ENCODE peak calls at places on chromosomes 12 and 14, in eight cellular contexts. R is AG04450, V is heart right ventricle, Z is PC-9, I is psoas muscle, W is GM23338, O is RWPE2, N is colonic mucosa. E is an unnamed sample. For H3K27me3, the result is how much of the 10 kb centered on the place peaks cover.

GRCh38 chr14:89378119-89378518 is 38.9 kb downstream of the FOXN3 start:
- DNase-seq in R (peak), V (no peak), Z (no peak), I (no peak), W (no peak), O (no peak), N (no peak), E (peak)

GRCh38 chr12:96211989-96212388 is 17.8 kb downstream of the ELK3 start:
- DNase-seq in R (no peak), V (no peak), Z (no peak), I (no peak), W (no peak), O (peak), N (no peak), E (no peak)

GRCh38 chr12:81815611-81816010 is 56.5 kb upstream of the PPFIA2 start:
- DNase-seq in R (no peak), V (no peak), Z (no peak), I (no peak), W (no peak), O (no peak), N (no peak), E (no peak)

GRCh38 chr12:10453144-10453543 is at the start of gene KLRC1:
- DNase-seq in R (no peak), V (no peak), Z (no peak), I (no peak), W (no peak), O (no peak), N (no peak), E (no peak)

GRCh38 chr12:85310456-85311076 is 30.5 kb downstream of the ALX1 start:
- DNase-seq in R (no peak), V (no peak), Z (no peak), I (no peak), W (peak), O (no peak), N (no peak), E (no peak)

GRCh38 chr12:120584343-120585149 is 3.3 kb upstream of the POP5 start:
- DNase-seq in R (no peak), V (peak), Z (no peak), I (peak), W (peak), O (no peak), N (peak), E (no peak)

GRCh38 chr14:38065101-38065762 is 142.5 kb upstream of the SSTR1 start:
- DNase-seq in R (no peak), V (no peak), Z (no peak), I (no peak), W (peak), O (no peak), N (no peak), E (no peak)

GRCh38 chr12:124980098-124980892 is 8.6 kb downstream of the DHX37 start:
- DNase-seq in R (no peak), V (no peak), Z (no peak), I (peak), W (no peak), O (no peak), N (no peak), E (no peak)

GRCh38 chr12:6280053-6280469 is 30.4 kb upstream of the PLEKHG6 start:
- DNase-seq in R (peak), V (peak), Z (peak), I (no peak), W (no peak), O (peak), N (peak), E (peak)

GRCh38 chr12:124388038-124388676 is 93.3 kb downstream of the RFLNA start:
- DNase-seq in R (no peak), V (no peak), Z (no peak), I (no peak), W (no peak), O (no peak), N (no peak), E (no peak)

GRCh38 chr12:124294686-124295315 is at the start of gene RFLNA:
- DNase-seq in R (no peak), V (no peak), Z (no peak), I (peak), W (peak), O (no peak), N (peak), E (no peak)

GRCh38 chr12:124233041-124233836 is 61.7 kb upstream of the RFLNA start:
- DNase-seq in R (peak), V (no peak), Z (no peak), I (no peak), W (no peak), O (no peak), N (no peak), E (peak)

GRCh38 chr12:100868487-100868886 is 73.9 kb downstream of the ANO4 start:
- DNase-seq in R (no peak), V (no peak), Z (no peak), I (no peak), W (no peak), O (no peak), N (no peak), E (no peak)

GRCh38 chr14:93056166-93056839 is 59.4 kb downstream of the ITPK1 start:
- DNase-seq in R (no peak), V (no peak), Z (no peak), I (no peak), W (peak), O (peak), N (no peak), E (no peak)

GRCh38 chr12:25438638-25439037 is 114.4 kb downstream of the LMNTD1 start:
- DNase-seq in R (no peak), V (no peak), Z (no peak), I (no peak), W (no peak), O (no peak), N (no peak), E (peak)

GRCh38 chr12:95784286-95784685 is 6.3 kb downstream of the NTN4 start:
- DNase-seq in R (no peak), V (no peak), Z (peak), I (no peak), W (no peak), O (no peak), N (no peak), E (no peak)

GRCh38 chr12:93336344-93336743 is 41.4 kb upstream of the NUDT4 start:
- DNase-seq in R (no peak), V (peak), Z (no peak), I (no peak), W (peak), O (no peak), N (no peak), E (peak)

GRCh38 chr12:9227953-9228352 is 19.8 kb upstream of the PZP start:
- DNase-seq in R (no peak), V (no peak), Z (no peak), I (no peak), W (no peak), O (no peak), N (no peak), E (no peak)

GRCh38 chr12:124392991-124393790 is 98.3 kb downstream of the RFLNA start:
- DNase-seq in R (no peak), V (peak), Z (peak), I (peak), W (no peak), O (no peak), N (peak), E (no peak)

GRCh38 chr14:104117341-104118005 is 20.9 kb upstream of the KIF26A start:
- DNase-seq in R (no peak), V (no peak), Z (no peak), I (peak), W (no peak), O (peak), N (peak), E (no peak)

GRCh38 chr12:15336772-15337553 is 14.7 kb downstream of the PTPRO start:
- DNase-seq in R (no peak), V (no peak), Z (no peak), I (no peak), W (no peak), O (no peak), N (no peak), E (peak)

GRCh38 chr14:103597623-103598372 is 31.2 kb upstream of the KLC1 start:
- DNase-seq in R (peak), V (no peak), Z (peak), I (no peak), W (no peak), O (peak), N (no peak), E (peak)

GRCh38 chr14:99416909-99417308 is 63.8 kb downstream of the SETD3 start:
- DNase-seq in R (no peak), V (no peak), Z (no peak), I (no peak), W (no peak), O (no peak), N (no peak), E (no peak)

GRCh38 chr12:2311001-2311778 is 258.4 kb downstream of the CACNA1C start:
- DNase-seq in R (peak), V (no peak), Z (peak), I (no peak), W (no peak), O (peak), N (no peak), E (no peak)

GRCh38 chr12:83434600-83434999 is 747.9 kb downstream of the TMTC2 start:
- DNase-seq in R (no peak), V (no peak), Z (no peak), I (no peak), W (no peak), O (no peak), N (no peak), E (no peak)

DNA sequence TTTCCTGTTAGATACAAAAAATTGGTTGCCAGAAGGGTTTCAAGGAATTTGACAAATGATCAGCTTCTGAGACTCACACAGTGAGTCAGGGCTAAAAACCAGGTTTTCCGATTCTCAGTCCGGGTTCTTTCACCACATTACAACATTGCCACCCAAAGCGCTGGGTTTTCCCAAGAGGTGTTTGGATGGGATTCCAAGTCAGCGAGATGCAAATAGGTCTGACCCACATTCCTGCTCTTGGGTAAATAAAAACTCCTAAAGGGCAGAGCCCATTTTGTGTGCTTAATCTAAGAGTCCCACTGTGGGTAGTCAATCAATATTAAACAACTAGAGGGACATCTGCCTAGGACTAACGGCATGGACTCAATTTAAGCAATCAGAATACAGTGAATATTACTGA is 5.4 kb upstream of the RIC8B start:
- DNase-seq in R (no peak), V (no peak), Z (no peak), I (no peak), W (peak), O (no peak), N (no peak), E (peak)
- H3K4me3 ChIP-seq in R (no peak), V (no peak), Z (no peak), I (no peak), W (peak), O (no peak), N (no peak), E (no peak)

GRCh38 chr12:230925-231671 is 17.1 kb upstream of the SLC6A12 start:
- DNase-seq in R (no peak), V (no peak), Z (no peak), I (no peak), W (no peak), O (no peak), N (no peak), E (no peak)
- H3K27me3 ChIP-seq in R (half or more), V (under half), Z (half or more), I (under half), W (under half), O (under half), N (under half), E (under half)

DNA sequence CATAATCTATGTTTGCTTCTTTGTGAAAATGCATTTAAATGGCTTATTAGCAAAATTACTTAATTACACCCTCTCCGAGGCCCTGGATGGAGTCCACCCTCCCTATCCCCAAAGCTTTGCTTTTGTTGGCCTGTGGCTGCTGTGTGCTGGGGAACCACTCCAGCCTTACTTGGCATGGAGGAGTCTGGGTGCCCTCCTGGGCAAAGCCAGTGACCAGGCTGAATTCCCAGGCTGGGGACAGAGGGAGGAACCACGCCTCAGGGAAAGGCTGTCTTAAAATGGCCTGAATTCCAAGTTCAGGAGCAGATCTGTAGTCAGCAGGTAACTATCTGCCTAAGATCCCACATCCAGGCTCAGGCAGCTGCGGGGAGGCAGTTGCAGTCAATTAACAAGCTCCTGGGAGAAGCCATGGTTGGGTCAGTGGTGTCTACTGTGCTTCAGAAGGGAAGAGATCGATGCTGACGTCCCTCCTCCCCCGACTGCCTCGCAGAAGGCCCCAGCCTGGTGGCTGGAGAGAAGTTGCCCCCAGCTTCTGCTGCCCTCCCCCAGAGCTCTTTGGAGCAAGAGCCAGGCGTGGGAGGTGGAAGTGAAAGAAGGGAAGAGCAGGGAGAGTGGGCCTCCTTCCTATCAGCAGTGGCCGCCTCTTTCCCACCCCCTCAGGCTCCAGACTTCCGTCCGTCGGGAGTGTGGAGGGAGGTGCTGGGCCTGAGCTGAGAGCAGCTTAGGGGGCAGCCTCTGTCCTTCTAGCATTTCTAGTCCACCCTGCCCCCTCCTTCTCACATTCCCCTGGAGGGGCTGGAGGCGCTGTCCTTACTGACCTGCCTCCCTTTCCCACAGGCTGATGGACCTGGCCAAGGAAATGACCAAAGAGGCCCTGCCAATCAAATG is 11.3 kb downstream of the VASH1 start:
- DNase-seq in R (peak), V (peak), Z (no peak), I (no peak), W (peak), O (peak), N (peak), E (no peak)
- H3K4me3 ChIP-seq in R (no peak), V (peak), Z (no peak), I (no peak), W (no peak), O (no peak), N (no peak), E (no peak)

DNA sequence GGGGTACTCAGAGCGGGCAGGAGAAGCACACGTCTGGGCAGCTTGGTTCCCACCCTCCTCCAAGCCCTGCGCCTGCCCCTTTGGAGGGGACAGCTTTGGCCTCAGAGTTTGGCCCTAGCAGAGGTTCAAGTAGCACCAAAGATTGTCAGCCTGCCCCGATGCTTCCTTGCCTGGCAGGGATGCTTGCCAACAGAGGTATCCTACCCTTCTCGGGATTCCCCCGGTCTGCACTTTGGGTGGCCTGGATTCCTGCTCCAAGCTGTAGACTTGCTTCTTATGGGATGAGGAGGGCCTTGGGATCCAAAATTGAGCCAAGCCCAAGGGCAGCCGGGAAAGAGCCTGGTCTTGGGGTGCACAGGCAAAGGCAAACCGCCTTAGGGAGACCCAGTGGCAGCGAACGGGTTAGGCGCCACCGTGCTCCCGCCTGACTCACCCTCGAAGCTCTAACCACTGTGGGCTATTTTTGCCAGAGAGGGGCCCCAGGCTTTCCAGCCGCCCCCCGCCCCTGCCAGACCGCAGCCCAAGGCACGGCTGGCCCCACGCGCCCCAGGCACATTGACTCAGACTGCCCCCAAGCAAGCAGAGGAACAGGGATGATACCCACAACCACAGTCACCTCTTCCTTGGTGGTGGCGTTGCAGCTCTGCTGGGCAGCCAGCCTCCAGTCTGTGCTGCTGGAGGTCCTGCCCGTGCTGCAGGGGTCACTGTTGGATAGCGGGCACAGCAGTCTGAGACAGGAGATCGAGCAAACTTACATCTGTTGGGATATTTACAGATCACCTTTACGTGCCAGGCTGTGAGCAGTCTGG is 882 bp upstream of the WNT10B start:
- DNase-seq in R (no peak), V (no peak), Z (no peak), I (no peak), W (peak), O (no peak), N (no peak), E (no peak)
- H3K27me3 ChIP-seq in R (under half), V (half or more), Z (under half), I (under half), W (half or more), O (under half), N (half or more), E (half or more)

GRCh38 chr14:105197274-105197673 is 16.2 kb upstream of the NUDT14 start:
- DNase-seq in R (no peak), V (peak), Z (peak), I (peak), W (no peak), O (no peak), N (no peak), E (no peak)

GRCh38 chr14:105196228-105196960 is 15.3 kb upstream of the NUDT14 start:
- DNase-seq in R (no peak), V (peak), Z (no peak), I (no peak), W (peak), O (no peak), N (no peak), E (no peak)

GRCh38 chr14:105193916-105194782 is 13.0 kb upstream of the NUDT14 start:
- DNase-seq in R (no peak), V (no peak), Z (no peak), I (no peak), W (no peak), O (no peak), N (no peak), E (no peak)

GRCh38 chr14:105195051-105195450 is 13.9 kb upstream of the NUDT14 start:
- DNase-seq in R (no peak), V (no peak), Z (no peak), I (no peak), W (no peak), O (no peak), N (no peak), E (no peak)

DNA sequence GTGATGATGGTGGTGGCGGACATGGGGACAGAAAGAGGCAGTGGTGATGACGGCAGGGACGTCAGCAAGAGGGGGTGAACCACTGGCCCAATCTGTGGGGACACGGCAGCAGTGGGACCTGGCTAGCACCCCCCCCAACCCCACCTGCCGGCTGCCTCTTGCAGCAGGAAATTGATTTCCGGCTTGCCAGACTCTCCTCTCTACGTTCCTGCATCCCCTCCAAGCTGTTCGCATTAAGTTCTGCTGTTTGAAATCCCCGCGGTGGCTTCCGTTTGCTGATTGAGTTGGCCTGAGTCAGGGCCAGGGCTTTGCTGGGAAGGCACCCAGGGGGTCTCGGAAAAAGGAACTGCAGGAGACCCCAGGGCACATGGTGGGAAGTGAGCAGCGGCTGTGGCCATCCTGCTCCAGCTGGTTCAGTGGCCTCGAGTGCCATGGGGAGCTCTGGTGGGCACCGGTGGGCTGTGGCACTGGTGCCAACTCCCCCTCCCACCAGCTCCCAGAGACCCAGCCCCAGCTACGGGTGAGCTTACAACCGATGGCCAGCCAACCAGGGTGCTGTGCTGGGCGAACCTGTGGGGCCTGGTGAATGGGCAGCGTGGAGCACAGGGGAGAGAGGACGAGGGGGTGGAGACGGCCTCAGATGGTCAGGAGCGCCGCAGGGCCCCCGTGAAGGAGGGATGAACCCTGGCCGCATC is 14.6 kb upstream of the NUDT14 start:
- DNase-seq in R (no peak), V (no peak), Z (no peak), I (no peak), W (no peak), O (no peak), N (no peak), E (no peak)
- H3K4me3 ChIP-seq in R (no peak), V (no peak), Z (no peak), I (no peak), W (peak), O (no peak), N (no peak), E (no peak)

GRCh38 chr12:52496590-52497071 is 3.6 kb upstream of the KRT6A start:
- DNase-seq in R (no peak), V (no peak), Z (peak), I (no peak), W (peak), O (no peak), N (no peak), E (no peak)
- H3K27me3 ChIP-seq in R (under half), V (under half), Z (under half), I (under half), W (under half), O (under half), N (under half), E (under half)

GRCh38 chr12:12979151-12979550 is 20.9 kb downstream of the HEBP1 start:
- DNase-seq in R (no peak), V (no peak), Z (no peak), I (no peak), W (no peak), O (no peak), N (no peak), E (no peak)
- H3K4me3 ChIP-seq in R (peak), V (no peak), Z (no peak), I (no peak), W (no peak), O (no peak), N (no peak), E (no peak)

E was measured in kidney epithelial cell.